ENCODE peak calls at places on chromosomes 16 and 17, in four cellular contexts. W, U, N and I are unnamed samples.

GRCh38 chr17:30290696-30291570 is 811 bp downstream of the BLMH start:
- DNase-seq in W (peak), U (peak), N (no peak), I (peak)

GRCh38 chr16:23286131-23286532 is 16.0 kb upstream of the SCNN1B start:
- DNase-seq in W (no peak), U (no peak), N (no peak), I (no peak)

GRCh38 chr17:8175795-8176196 is 384 bp downstream of the TMEM107 start:
- DNase-seq in W (no peak), U (no peak), N (no peak), I (no peak)

GRCh38 chr16:31471875-31472558 is at the start of gene TGFB1I1:
- DNase-seq in W (peak), U (no peak), N (no peak), I (no peak)

GRCh38 chr16:49463529-49463928 is 89.9 kb downstream of the C16orf78 start:
- DNase-seq in W (no peak), U (no peak), N (peak), I (no peak)

GRCh38 chr16:11410382-11411058 is 65.3 kb downstream of the RMI2 start:
- DNase-seq in W (no peak), U (no peak), N (no peak), I (no peak)

GRCh38 chr17:64028874-64029464 is 8.5 kb upstream of the ICAM2 start:
- DNase-seq in W (peak), U (peak), N (no peak), I (peak)

GRCh38 chr16:49700928-49701685 is 154.8 kb downstream of the ZNF423 start:
- DNase-seq in W (no peak), U (no peak), N (no peak), I (no peak)

GRCh38 chr16:49280861-49281331 is 742 bp downstream of the CBLN1 start:
- DNase-seq in W (no peak), U (no peak), N (no peak), I (no peak)

GRCh38 chr16:27102701-27103575 is 36.2 kb downstream of the C16orf82 start:
- DNase-seq in W (no peak), U (no peak), N (no peak), I (no peak)

GRCh38 chr17:54902017-54902416 is 1.4 kb downstream of the TOM1L1 start:
- DNase-seq in W (no peak), U (no peak), N (no peak), I (no peak)

GRCh38 chr17:62882878-62883277 is 74.8 kb upstream of the MARCHF10 start:
- DNase-seq in W (no peak), U (no peak), N (no peak), I (no peak)

GRCh38 chr17:68011199-68011665 is 15.0 kb upstream of the C17orf58 start:
- DNase-seq in W (peak), U (peak), N (no peak), I (peak)

GRCh38 chr16:29927523-29927905 is 1.5 kb upstream of the KCTD13 start:
- DNase-seq in W (no peak), U (no peak), N (no peak), I (no peak)

GRCh38 chr16:3131755-3132377 is 3.0 kb upstream of the ZNF213 start:
- DNase-seq in W (peak), U (peak), N (no peak), I (peak)

GRCh38 chr17:58658804-58659713 is 32.8 kb downstream of the TEX14 start:
- DNase-seq in W (peak), U (peak), N (peak), I (peak)

GRCh38 chr17:54754560-54754959 is 146.1 kb upstream of the TOM1L1 start:
- DNase-seq in W (peak), U (peak), N (no peak), I (peak)

GRCh38 chr17:62091804-62092203 is 26.7 kb upstream of the MED13 start:
- DNase-seq in W (no peak), U (no peak), N (no peak), I (no peak)

GRCh38 chr17:30808785-30809286 is 15.7 kb downstream of the CRLF3 start:
- DNase-seq in W (no peak), U (no peak), N (peak), I (no peak)

GRCh38 chr17:50361561-50362480 is 11.2 kb downstream of the MRPL27 start:
- DNase-seq in W (peak), U (peak), N (no peak), I (peak)

GRCh38 chr16:31708348-31708747 is 165.3 kb upstream of the ZNF267 start:
- DNase-seq in W (no peak), U (no peak), N (no peak), I (no peak)

GRCh38 chr17:35051183-35051578 is 12.3 kb downstream of the RFFL start:
- DNase-seq in W (no peak), U (peak), N (no peak), I (peak)

GRCh38 chr16:12538667-12539081 is 265.0 kb downstream of the CPPED1 start:
- DNase-seq in W (no peak), U (no peak), N (no peak), I (no peak)

GRCh38 chr17:40443988-40444899 is 994 bp downstream of the IGFBP4 start:
- DNase-seq in W (no peak), U (no peak), N (no peak), I (no peak)
- TF ChIP-seq TARDBP in W (no peak), U (no peak), N (no peak), I (no peak)

GRCh38 chr16:5706206-5706605 is 608.6 kb upstream of the EEF2KMT start:
- DNase-seq in W (no peak), U (no peak), N (no peak), I (no peak)

GRCh38 chr16:5709889-5710288 is 612.3 kb upstream of the EEF2KMT start:
- DNase-seq in W (no peak), U (no peak), N (no peak), I (no peak)
- TF ChIP-seq TARDBP in W (no peak), U (no peak), N (no peak), I (no peak)

GRCh38 chr17:57544381-57544780 is 200.7 kb downstream of the CCDC182 start:
- DNase-seq in W (no peak), U (no peak), N (no peak), I (no peak)

GRCh38 chr17:57543230-57543629 is 201.9 kb downstream of the CCDC182 start:
- DNase-seq in W (no peak), U (no peak), N (no peak), I (no peak)

GRCh38 chr17:57544834-57545463 is 200.2 kb downstream of the CCDC182 start:
- DNase-seq in W (no peak), U (no peak), N (no peak), I (no peak)

GRCh38 chr17:57548421-57549385 is 196.4 kb downstream of the CCDC182 start:
- DNase-seq in W (peak), U (no peak), N (no peak), I (peak)

GRCh38 chr17:57545836-57546305 is 199.2 kb downstream of the CCDC182 start:
- DNase-seq in W (no peak), U (no peak), N (no peak), I (no peak)
- TF ChIP-seq TARDBP in W (no peak), U (no peak), N (no peak), I (no peak)

GRCh38 chr17:40648326-40648968 is 829 bp upstream of the SMARCE1 start:
- DNase-seq in W (peak), U (no peak), N (no peak), I (peak)
- TF ChIP-seq TARDBP in W (no peak), U (no peak), N (no peak), I (no peak)

GRCh38 chr16:58301052-58301451 is 6.2 kb upstream of the PRSS54 start:
- DNase-seq in W (no peak), U (no peak), N (no peak), I (no peak)

DNA sequence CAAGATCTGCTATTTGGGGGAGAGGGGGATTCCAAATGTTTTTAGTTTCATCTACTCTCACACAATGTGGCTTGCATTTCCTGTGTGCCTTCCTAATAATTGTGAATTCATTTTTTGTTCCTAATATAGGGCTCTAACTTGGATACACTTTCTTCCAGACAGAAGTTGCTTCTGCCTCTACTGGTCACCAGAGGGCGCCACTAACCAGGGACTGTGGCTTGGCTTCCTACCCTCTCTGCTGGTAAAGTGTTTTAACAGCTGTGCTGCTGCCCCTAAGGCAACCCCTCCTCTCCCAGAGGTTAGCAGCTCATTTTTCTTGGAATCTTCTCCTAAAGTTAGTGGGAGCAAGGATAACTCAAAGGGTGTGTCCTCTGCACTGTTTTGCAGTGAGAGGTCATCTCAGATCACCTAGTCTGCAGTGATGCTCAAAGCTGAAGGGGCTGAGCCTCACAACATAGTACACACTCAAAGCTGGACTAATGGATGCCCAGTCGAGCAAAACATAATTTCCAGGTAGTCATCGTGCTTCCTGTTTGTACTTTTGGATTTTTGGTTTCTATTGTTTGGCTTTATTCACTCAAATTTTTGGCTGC is 5.0 kb upstream of the PRSS54 start:
- DNase-seq in W (peak), U (peak), N (no peak), I (peak)
- TF ChIP-seq TARDBP in W (no peak), U (no peak), N (no peak), I (no peak)

DNA sequence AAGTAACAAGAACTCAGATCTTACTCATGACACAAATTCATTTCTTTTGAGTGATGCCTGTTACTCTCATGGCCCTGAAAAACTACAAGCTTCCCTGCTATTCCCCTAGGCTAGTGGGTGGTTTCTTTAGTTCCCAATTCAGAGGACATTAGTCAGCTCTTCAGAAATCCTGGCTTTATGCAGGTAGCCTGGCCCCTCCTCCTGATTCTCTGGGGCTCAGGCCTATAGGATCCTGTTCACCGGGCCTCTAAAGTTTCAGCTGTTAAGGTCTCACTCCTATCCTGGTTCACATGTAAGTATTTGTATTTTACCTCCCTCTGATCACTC is 87.3 kb upstream of the IRX5 start:
- DNase-seq in W (no peak), U (no peak), N (no peak), I (no peak)
- TF ChIP-seq TARDBP in W (no peak), U (no peak), N (no peak), I (no peak)

GRCh38 chr17:79305376-79305775 is 230.8 kb downstream of the ENGASE start:
- DNase-seq in W (no peak), U (peak), N (no peak), I (no peak)

GRCh38 chr17:79303641-79304205 is 229.1 kb downstream of the ENGASE start:
- DNase-seq in W (no peak), U (no peak), N (no peak), I (no peak)

GRCh38 chr17:79306688-79307323 is 232.2 kb downstream of the ENGASE start:
- DNase-seq in W (no peak), U (no peak), N (no peak), I (no peak)

GRCh38 chr17:79304907-79305306 is 230.3 kb downstream of the ENGASE start:
- DNase-seq in W (peak), U (peak), N (no peak), I (no peak)

GRCh38 chr17:79305831-79306687 is 231.4 kb downstream of the ENGASE start:
- DNase-seq in W (no peak), U (peak), N (no peak), I (no peak)
- TF ChIP-seq TARDBP in W (no peak), U (no peak), N (no peak), I (no peak)

GRCh38 chr16:19429271-19429670 is 11.6 kb downstream of the TMC5 start:
- DNase-seq in W (no peak), U (no peak), N (no peak), I (no peak)

GRCh38 chr16:19434584-19434983 is 16.9 kb downstream of the TMC5 start:
- DNase-seq in W (no peak), U (no peak), N (no peak), I (no peak)

GRCh38 chr16:19430345-19430744 is 12.7 kb downstream of the TMC5 start:
- DNase-seq in W (no peak), U (no peak), N (no peak), I (no peak)

GRCh38 chr16:19431636-19432340 is 14.1 kb downstream of the TMC5 start:
- DNase-seq in W (no peak), U (no peak), N (no peak), I (no peak)

GRCh38 chr16:19432429-19432828 is 14.7 kb downstream of the TMC5 start:
- DNase-seq in W (no peak), U (no peak), N (no peak), I (peak)
- TF ChIP-seq TARDBP in W (no peak), U (no peak), N (no peak), I (no peak)